ENCODE peak calls at places on chromosomes 6 and 20, in eight cellular contexts. I is ELR; N is NK-92 treated with Interleukin-12 subunit alpha and Interleukin-12 subunit beta, amount 100 ng/mL, for 24 hours; R is cardiac muscle cell; T is NCI-H1105; U is small intestine; G is H7; H is stimulated activated CD8-positive, alpha-beta memory T cell treated with anti-CD3 and anti-CD28 coated beads, Interleukin-7, amount 100 ng/mL, for 48 hours. L is an unnamed sample.

GRCh38 chr6:8193541-8193940 is 91.2 kb upstream of the EEF1E1 start:
- DNase-seq in I (peak), N (no peak), R (no peak), T (no peak), U (no peak), G (no peak), H (no peak), L (no peak)

GRCh38 chr6:157054531-157054979 is 268.8 kb downstream of the TMEM242 start:
- DNase-seq in I (no peak), N (peak), R (no peak), T (no peak), U (peak), G (no peak), H (peak), L (no peak)

GRCh38 chr6:145963216-145964068 is 716 bp downstream of the SHPRH start:
- DNase-seq in I (peak), N (no peak), R (peak), T (peak), U (peak), G (no peak), H (peak), L (peak)

GRCh38 chr6:79313254-79313653 is 78.8 kb upstream of the HMGN3 start:
- DNase-seq in I (no peak), N (no peak), R (no peak), T (no peak), U (no peak), G (no peak), H (no peak), L (no peak)

GRCh38 chr20:49814057-49814675 is 1.5 kb downstream of the SLC9A8 start:
- DNase-seq in I (no peak), N (no peak), R (no peak), T (no peak), U (no peak), G (no peak), H (no peak), L (no peak)

GRCh38 chr6:168886964-168887363 is 366.7 kb downstream of the THBS2 start:
- DNase-seq in I (no peak), N (no peak), R (no peak), T (no peak), U (no peak), G (no peak), H (no peak), L (no peak)

GRCh38 chr6:15793826-15794225 is 131.0 kb upstream of the DTNBP1 start:
- DNase-seq in I (no peak), N (no peak), R (no peak), T (no peak), U (no peak), G (no peak), H (no peak), L (no peak)

GRCh38 chr6:118896339-118897136 is 2.6 kb downstream of the ASF1A start:
- DNase-seq in I (peak), N (no peak), R (peak), T (peak), U (peak), G (peak), H (no peak), L (peak)

GRCh38 chr6:116697475-116697874 is 16.5 kb downstream of the KPNA5 start:
- DNase-seq in I (no peak), N (no peak), R (no peak), T (no peak), U (no peak), G (no peak), H (no peak), L (no peak)

GRCh38 chr6:151065027-151065815 is 174.5 kb upstream of the AKAP12 start:
- DNase-seq in I (no peak), N (no peak), R (peak), T (no peak), U (no peak), G (no peak), H (no peak), L (no peak)

GRCh38 chr6:43125119-43125518 is 46.0 kb upstream of the SRF start:
- DNase-seq in I (peak), N (no peak), R (peak), T (no peak), U (no peak), G (peak), H (no peak), L (peak)

GRCh38 chr6:53359843-53360834 is 11.4 kb upstream of the ELOVL5 start:
- DNase-seq in I (peak), N (no peak), R (peak), T (no peak), U (peak), G (peak), H (no peak), L (peak)

GRCh38 chr6:120026791-120027190 is 677.2 kb upstream of the MAN1A1 start:
- DNase-seq in I (no peak), N (no peak), R (no peak), T (no peak), U (no peak), G (no peak), H (no peak), L (no peak)

GRCh38 chr6:82197784-82198183 is 49.8 kb downstream of the IBTK start:
- DNase-seq in I (no peak), N (no peak), R (no peak), T (no peak), U (no peak), G (no peak), H (no peak), L (no peak)

GRCh38 chr6:80174931-80175572 is 68.6 kb downstream of the BCKDHB start:
- DNase-seq in I (peak), N (no peak), R (peak), T (no peak), U (no peak), G (no peak), H (no peak), L (peak)

GRCh38 chr6:35078226-35078850 is 62.8 kb downstream of the TCP11 start:
- DNase-seq in I (no peak), N (no peak), R (no peak), T (no peak), U (no peak), G (no peak), H (no peak), L (no peak)

GRCh38 chr6:127342296-127342945 is 988 bp downstream of the ECHDC1 start:
- DNase-seq in I (peak), N (no peak), R (peak), T (no peak), U (peak), G (peak), H (no peak), L (peak)

GRCh38 chr6:3987072-3987471 is 91.9 kb downstream of the FAM217A start:
- DNase-seq in I (peak), N (no peak), R (peak), T (no peak), U (peak), G (no peak), H (no peak), L (peak)

GRCh38 chr20:24672181-24672880 is 202.9 kb downstream of the SYNDIG1 start:
- DNase-seq in I (no peak), N (no peak), R (no peak), T (no peak), U (no peak), G (no peak), H (no peak), L (peak)

GRCh38 chr6:82237013-82237412 is 10.5 kb downstream of the IBTK start:
- DNase-seq in I (peak), N (no peak), R (peak), T (peak), U (no peak), G (no peak), H (no peak), L (peak)

GRCh38 chr6:49980898-49981297 is 11.5 kb upstream of the DEFB113 start:
- DNase-seq in I (peak), N (no peak), R (no peak), T (no peak), U (no peak), G (no peak), H (no peak), L (peak)

GRCh38 chr6:87396595-87397392 is 11.0 kb upstream of the CFAP206 start:
- DNase-seq in I (no peak), N (no peak), R (no peak), T (no peak), U (no peak), G (no peak), H (no peak), L (no peak)

GRCh38 chr6:102848796-102849195 is 1455.3 kb downstream of the GRIK2 start:
- DNase-seq in I (peak), N (no peak), R (no peak), T (no peak), U (no peak), G (no peak), H (no peak), L (no peak)

GRCh38 chr20:33624399-33624798 is 37.7 kb upstream of the C20orf144 start:
- DNase-seq in I (no peak), N (no peak), R (no peak), T (no peak), U (no peak), G (no peak), H (no peak), L (no peak)

GRCh38 chr20:16378712-16379111 is 194.5 kb downstream of the KIF16B start:
- DNase-seq in I (no peak), N (no peak), R (no peak), T (no peak), U (no peak), G (no peak), H (no peak), L (no peak)

GRCh38 chr6:122754191-122754731 is 25.3 kb upstream of the FABP7 start:
- DNase-seq in I (no peak), N (no peak), R (no peak), T (no peak), U (no peak), G (no peak), H (no peak), L (no peak)

GRCh38 chr20:50558483-50558925 is 48.3 kb downstream of the PTPN1 start:
- DNase-seq in I (peak), N (no peak), R (peak), T (no peak), U (no peak), G (no peak), H (no peak), L (peak)

GRCh38 chr6:112690497-112691202 is 343.5 kb downstream of the RFPL4B start:
- DNase-seq in I (peak), N (no peak), R (peak), T (peak), U (no peak), G (no peak), H (no peak), L (peak)

GRCh38 chr6:91816335-91816734 is 1229.5 kb upstream of the MAP3K7 start:
- DNase-seq in I (no peak), N (no peak), R (no peak), T (no peak), U (no peak), G (no peak), H (no peak), L (no peak)

GRCh38 chr20:56993020-56993419 is 273.4 kb downstream of the BMP7 start:
- DNase-seq in I (no peak), N (no peak), R (no peak), T (no peak), U (no peak), G (no peak), H (no peak), L (no peak)

GRCh38 chr6:113690255-113690956 is 166.7 kb upstream of the MARCKS start:
- DNase-seq in I (peak), N (no peak), R (peak), T (no peak), U (no peak), G (no peak), H (no peak), L (peak)

GRCh38 chr6:106273087-106273486 is 52.5 kb downstream of the ATG5 start:
- DNase-seq in I (no peak), N (no peak), R (no peak), T (no peak), U (no peak), G (no peak), H (no peak), L (no peak)

GRCh38 chr6:31067881-31068737 is 44.3 kb downstream of the C6orf15 start:
- DNase-seq in I (no peak), N (no peak), R (no peak), T (no peak), U (no peak), G (no peak), H (no peak), L (no peak)

GRCh38 chr20:36893801-36894200 is 17.9 kb downstream of the TLDC2 start:
- DNase-seq in I (no peak), N (no peak), R (no peak), T (no peak), U (no peak), G (no peak), H (no peak), L (no peak)

GRCh38 chr6:133548409-133548808 is 307.3 kb downstream of the EYA4 start:
- DNase-seq in I (no peak), N (no peak), R (peak), T (no peak), U (no peak), G (peak), H (no peak), L (peak)

GRCh38 chr6:89553446-89553845 is 85.1 kb downstream of the LYRM2 start:
- DNase-seq in I (no peak), N (no peak), R (no peak), T (no peak), U (no peak), G (no peak), H (no peak), L (no peak)

L was measured in iris pigment epithelial cell.